ENCODE peak calls at places on chromosomes 11 and 22, in ten cellular contexts. N is HCT116, S is endothelial cell of umbilical vein, B is transverse colon, W is GM12878, T is HepG2, D is prostate gland, L is sigmoid colon, M is spleen, J is suprapubic skin. H is an unnamed sample. For H3K9me3, the result is how much of the 10 kb centered on the place peaks cover.

GRCh38 chr11:116215471-116216113 is 557.2 kb downstream of the BUD13 start:
- DNase-seq in N (no peak), S (no peak), B (no peak), W (no peak), T (no peak), D (no peak), L (no peak), M (no peak), J (no peak), H (no peak)

GRCh38 chr11:35365961-35366360 is 53.4 kb downstream of the SLC1A2 start:
- DNase-seq in N (no peak), S (no peak), B (no peak), W (no peak), T (no peak), D (no peak), L (no peak), M (no peak), J (no peak), H (no peak)

GRCh38 chr11:67002921-67003411 is 20.0 kb upstream of the SYT12 start:
- DNase-seq in N (no peak), S (no peak), B (no peak), W (no peak), T (peak), D (no peak), L (no peak), M (no peak), J (no peak), H (no peak)

GRCh38 chr11:40168461-40168860 is 1291.0 kb downstream of the LRRC4C start:
- DNase-seq in N (no peak), S (no peak), B (no peak), W (peak), T (no peak), D (no peak), L (no peak), M (no peak), J (no peak), H (no peak)

GRCh38 chr22:39317084-39317755 is 2.2 kb downstream of the RPL3 start:
- DNase-seq in N (no peak), S (no peak), B (peak), W (no peak), T (no peak), D (no peak), L (no peak), M (no peak), J (no peak), H (no peak)

GRCh38 chr22:21000987-21001600 is 824 bp downstream of the THAP7 start:
- DNase-seq in N (no peak), S (peak), B (no peak), W (no peak), T (no peak), D (no peak), L (no peak), M (no peak), J (no peak), H (no peak)

GRCh38 chr11:87454246-87454645 is 416.5 kb downstream of the TMEM135 start:
- DNase-seq in N (no peak), S (no peak), B (peak), W (peak), T (no peak), D (no peak), L (no peak), M (no peak), J (no peak), H (no peak)

GRCh38 chr22:24506802-24507438 is 11.8 kb downstream of the UPB1 start:
- DNase-seq in N (no peak), S (peak), B (no peak), W (no peak), T (peak), D (no peak), L (no peak), M (no peak), J (no peak), H (no peak)

GRCh38 chr11:16365456-16366355 is 9.4 kb upstream of the SOX6 start:
- DNase-seq in N (no peak), S (no peak), B (no peak), W (no peak), T (no peak), D (no peak), L (no peak), M (no peak), J (no peak), H (no peak)

GRCh38 chr11:118961591-118961990 is 5.5 kb downstream of the UPK2 start:
- DNase-seq in N (no peak), S (no peak), B (peak), W (no peak), T (no peak), D (no peak), L (no peak), M (peak), J (no peak), H (no peak)

GRCh38 chr11:68031136-68031459 is 617 bp downstream of the NDUFS8 start:
- DNase-seq in N (no peak), S (no peak), B (no peak), W (no peak), T (no peak), D (no peak), L (no peak), M (no peak), J (no peak), H (no peak)

GRCh38 chr11:112277937-112278336 is 17.3 kb upstream of the PLET1 start:
- DNase-seq in N (no peak), S (no peak), B (no peak), W (no peak), T (peak), D (no peak), L (no peak), M (no peak), J (no peak), H (no peak)
- TF ChIP-seq POLR2AphosphoS5 in N (no peak), S (no peak), B (no peak), W (no peak), T (no peak), D (no peak), L (no peak), M (no peak), J (no peak), H (no peak)

DNA sequence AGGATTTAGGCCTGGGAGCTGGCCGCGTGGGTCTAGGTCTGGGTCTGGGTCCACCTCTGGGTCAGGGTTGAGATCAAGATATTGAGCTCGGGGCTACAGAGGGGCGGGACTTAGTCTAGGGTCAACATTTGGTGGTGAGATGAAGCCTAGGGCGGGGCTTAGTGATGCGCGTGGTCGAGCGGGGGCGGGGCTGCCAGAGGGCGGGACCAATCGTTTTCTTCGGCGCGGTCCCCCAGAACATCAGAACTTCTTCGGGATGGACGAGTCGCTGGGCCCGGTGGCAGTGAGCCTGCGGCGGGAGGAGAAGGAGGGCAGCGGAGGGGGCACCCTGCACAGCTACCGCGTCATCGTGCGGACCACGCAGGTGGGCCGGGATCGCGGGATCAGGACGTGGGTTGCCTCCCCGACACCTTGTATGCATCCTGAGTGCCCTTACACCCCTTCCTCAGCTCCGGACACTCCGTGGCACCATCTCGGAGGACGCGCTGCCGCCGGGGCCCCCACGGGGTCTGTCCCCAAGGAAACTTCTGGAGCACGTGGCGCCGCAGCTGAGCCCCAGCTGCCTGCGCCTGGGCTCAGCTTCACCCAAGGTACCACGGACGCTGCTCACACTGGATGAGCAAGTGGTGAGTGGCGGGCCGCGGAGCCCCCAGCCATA is 4.2 kb downstream of the SIPA1 start:
- DNase-seq in N (no peak), S (no peak), B (no peak), W (no peak), T (no peak), D (no peak), L (no peak), M (peak), J (no peak), H (no peak)
- H3K4me3 ChIP-seq in N (no peak), S (no peak), B (no peak), W (peak), T (no peak), D (no peak), L (no peak), M (peak), J (no peak), H (no peak)

GRCh38 chr11:114616516-114616915 is 20.9 kb upstream of the NXPE4 start:
- DNase-seq in N (no peak), S (no peak), B (no peak), W (no peak), T (no peak), D (no peak), L (no peak), M (no peak), J (no peak), H (no peak)
- H3K9me3 ChIP-seq in N (under half), S (under half), B (under half), W (under half), T (half or more), D (under half), L (under half), M (under half), J (under half), H (under half)

GRCh38 chr22:28544431-28544868 is 135.2 kb downstream of the TTC28 start:
- DNase-seq in N (no peak), S (no peak), B (no peak), W (no peak), T (no peak), D (no peak), L (no peak), M (no peak), J (no peak), H (no peak)
- TF ChIP-seq POLR2AphosphoS5 in N (no peak), S (no peak), B (no peak), W (no peak), T (no peak), D (no peak), L (no peak), M (no peak), J (no peak), H (no peak)

DNA sequence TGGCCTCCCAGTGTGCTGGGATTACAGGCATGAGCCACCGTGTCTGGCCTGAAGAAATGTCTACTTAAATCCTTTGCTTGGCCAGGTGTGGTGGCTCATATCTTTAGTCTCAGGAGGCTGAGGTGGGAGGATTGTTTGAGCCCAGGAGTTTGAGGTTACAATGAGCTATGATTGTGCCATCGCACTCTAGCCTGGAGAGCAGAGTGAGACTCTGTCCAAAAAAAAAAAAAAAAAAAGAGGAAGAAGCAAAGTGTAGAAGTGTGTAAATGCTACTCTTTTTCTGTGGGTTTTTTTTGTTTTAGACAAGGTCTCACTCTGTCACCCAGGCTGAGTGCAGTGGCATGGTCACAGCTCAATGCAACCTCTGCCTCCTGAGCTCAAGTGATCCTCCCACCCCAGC is 6.4 kb upstream of the ATG16L2 start:
- DNase-seq in N (no peak), S (no peak), B (no peak), W (no peak), T (no peak), D (no peak), L (no peak), M (no peak), J (no peak), H (no peak)
- H3K4me3 ChIP-seq in N (no peak), S (no peak), B (no peak), W (no peak), T (no peak), D (no peak), L (no peak), M (no peak), J (no peak), H (no peak)

GRCh38 chr22:47884200-47884599 is 1121.8 kb downstream of the TBC1D22A start:
- DNase-seq in N (no peak), S (no peak), B (no peak), W (no peak), T (no peak), D (no peak), L (no peak), M (no peak), J (no peak), H (no peak)
- H3K9me3 ChIP-seq in N (under half), S (under half), B (under half), W (under half), T (under half), D (under half), L (under half), M (under half), J (under half), H (under half)

GRCh38 chr11:72863091-72863490 is 48.9 kb downstream of the ATG16L2 start:
- DNase-seq in N (no peak), S (no peak), B (no peak), W (no peak), T (no peak), D (no peak), L (no peak), M (no peak), J (no peak), H (no peak)
- TF ChIP-seq POLR2AphosphoS5 in N (no peak), S (no peak), B (no peak), W (no peak), T (no peak), D (no peak), L (no peak), M (no peak), J (no peak), H (no peak)